ENCODE peak calls at places on chromosome 18, in six cellular contexts. G, I, H, B, A and Z are unnamed samples.

GRCh38 chr18:62521588-62521987 is 1.2 kb upstream of the ZCCHC2 start:
- DNase-seq in G (no peak), B (no peak), I (no peak), A (no peak), H (peak; percentile 51), Z (no peak)

GRCh38 chr18:13909141-13909540 is 6.2 kb downstream of the MC2R start:
- DNase-seq in A (no peak), I (no peak), H (no peak), B (no peak), G (no peak), Z (no peak)

GRCh38 chr18:49898421-49898820 is 85.1 kb upstream of the ACAA2 start:
- DNase-seq in G (peak; percentile 41), I (peak; percentile 51), H (peak; percentile 77), A (no peak), B (peak; percentile 13), Z (no peak)

GRCh38 chr18:36287653-36288052 is 9.9 kb upstream of the FHOD3 start:
- DNase-seq in B (no peak), G (no peak), A (no peak), H (no peak), I (no peak), Z (no peak)

GRCh38 chr18:25594351-25594750 is 242.4 kb upstream of the ZNF521 start:
- DNase-seq in G (no peak), H (peak; percentile 59), A (no peak), I (no peak), B (no peak), Z (no peak)

GRCh38 chr18:62716679-62717058 is 1.3 kb downstream of the PHLPP1 start:
- DNase-seq in A (peak; percentile 75), B (no peak), G (no peak), H (peak; percentile 46), I (peak; percentile 64), Z (no peak)

GRCh38 chr18:48779462-48779861 is 171.3 kb downstream of the SMAD7 start:
- DNase-seq in I (no peak), H (no peak), G (no peak), B (no peak), A (no peak), Z (no peak)

GRCh38 chr18:66749030-66749429 is 145.1 kb upstream of the CDH19 start:
- DNase-seq in I (no peak), G (no peak), H (peak; percentile 2), A (no peak), B (no peak), Z (no peak)

GRCh38 chr18:54880706-54881105 is 52.4 kb downstream of the RAB27B start:
- DNase-seq in B (no peak), G (no peak), A (no peak), I (no peak), H (peak; percentile 82), Z (no peak)

GRCh38 chr18:28728891-28729290 is 552.0 kb upstream of the CDH2 start:
- DNase-seq in H (peak; percentile 36), G (no peak), A (no peak), I (no peak), B (no peak), Z (no peak)

GRCh38 chr18:55858661-55859111 is 270.7 kb upstream of the TCF4 start:
- DNase-seq in I (no peak), B (no peak), A (no peak), G (no peak), H (no peak), Z (no peak)

GRCh38 chr18:47397671-47398319 is 146.3 kb upstream of the SKOR2 start:
- DNase-seq in A (peak; percentile 33), H (no peak), G (no peak), B (no peak), I (peak; percentile 10), Z (no peak)

GRCh38 chr18:8257851-8258434 is 351.3 kb upstream of the RAB12 start:
- DNase-seq in I (no peak), H (peak; percentile 26), G (no peak), A (no peak), B (no peak), Z (no peak)

GRCh38 chr18:34543356-34543755 is 166.7 kb upstream of the DTNA start:
- DNase-seq in I (no peak), H (no peak), A (no peak), B (no peak), G (no peak), Z (no peak)

GRCh38 chr18:63290456-63291200 is 28.9 kb downstream of the BCL2 start:
- DNase-seq in B (peak; percentile 27), H (no peak), A (no peak), I (no peak), G (no peak), Z (no peak)

GRCh38 chr18:70258243-70258642 is 30.6 kb upstream of the SOCS6 start:
- DNase-seq in I (no peak), G (no peak), B (no peak), A (no peak), H (no peak), Z (no peak)

GRCh38 chr18:74485860-74486849 is 10.0 kb upstream of the CNDP2 start:
- DNase-seq in I (no peak), A (no peak), G (no peak), H (no peak), B (no peak), Z (no peak)

GRCh38 chr18:11020867-11021414 is 128.4 kb downstream of the PIEZO2 start:
- DNase-seq in B (no peak), I (no peak), A (no peak), G (no peak), H (no peak), Z (no peak)

GRCh38 chr18:75438891-75439290 is 11.4 kb upstream of the SMIM21 start:
- DNase-seq in G (no peak), A (no peak), B (no peak), I (no peak), H (no peak), Z (no peak)

GRCh38 chr18:41268271-41268670 is 686.8 kb upstream of the PIK3C3 start:
- DNase-seq in G (no peak), A (no peak), H (no peak), B (no peak), I (no peak), Z (no peak)

GRCh38 chr18:49162226-49162848 is 211.6 kb upstream of the SMAD7 start:
- DNase-seq in A (no peak), I (no peak), H (no peak), B (no peak), G (no peak), Z (no peak)

GRCh38 chr18:3062798-3063563 is 50.0 kb upstream of the LPIN2 start:
- DNase-seq in H (peak; percentile 34), B (peak; percentile 58), A (peak; percentile 78), G (no peak), I (peak; percentile 83), Z (peak; percentile 49)

GRCh38 chr18:79517322-79517721 is 121.6 kb downstream of the NFATC1 start:
- DNase-seq in A (no peak), I (peak; percentile 60), H (no peak), G (no peak), B (no peak), Z (no peak)

GRCh38 chr18:77020561-77020960 is 112.0 kb downstream of the MBP start:
- DNase-seq in A (no peak), G (no peak), I (no peak), H (no peak), B (no peak), Z (no peak)

GRCh38 chr18:30491815-30492551 is 550.6 kb downstream of the DSC3 start:
- DNase-seq in B (no peak), H (no peak), A (no peak), I (no peak), G (no peak), Z (no peak)

GRCh38 chr18:1014496-1014895 is 109.8 kb downstream of the ADCYAP1 start:
- DNase-seq in B (no peak), I (no peak), G (no peak), A (no peak), H (no peak), Z (peak; percentile 67)

GRCh38 chr18:48817021-48817461 is 133.7 kb downstream of the SMAD7 start:
- DNase-seq in B (no peak), A (peak; percentile 9), G (no peak), I (no peak), H (no peak), Z (no peak)

GRCh38 chr18:63025251-63025710 is 294.3 kb downstream of the BCL2 start:
- DNase-seq in A (peak; percentile 57), H (peak; percentile 9), B (no peak), I (no peak), G (no peak), Z (peak; percentile 66)

GRCh38 chr18:57698571-57699276 is 77.1 kb upstream of the NARS1 start:
- DNase-seq in A (no peak), I (no peak), B (no peak), H (peak; percentile 78), G (peak; percentile 15), Z (no peak)

GRCh38 chr18:9091066-9091476 is 11.4 kb upstream of the NDUFV2 start:
- DNase-seq in G (no peak), A (no peak), I (peak; percentile 60), B (peak; percentile 31), H (no peak), Z (no peak)

GRCh38 chr18:76823166-76823539 is 796 bp downstream of the ZNF236 start:
- DNase-seq in G (no peak), B (no peak), I (no peak), A (no peak), H (no peak), Z (no peak)

GRCh38 chr18:3400567-3401296 is 49.2 kb upstream of the TGIF1 start:
- DNase-seq in A (no peak), G (no peak), I (no peak), H (no peak), B (no peak), Z (no peak)

GRCh38 chr18:48106976-48107781 is 176.7 kb upstream of the SMAD2 start:
- DNase-seq in I (no peak), B (no peak), G (no peak), H (no peak), A (no peak), Z (no peak)

GRCh38 chr18:27413495-27414401 is 228.6 kb upstream of the CHST9 start:
- DNase-seq in I (no peak), G (no peak), B (no peak), A (no peak), H (peak; percentile 68), Z (no peak)

GRCh38 chr18:59787998-59788875 is 91.0 kb upstream of the CCBE1 start:
- DNase-seq in A (no peak), I (no peak), G (peak; percentile 43), B (no peak), H (peak; percentile 88), Z (no peak)

GRCh38 chr18:49638209-49638785 is 76.4 kb downstream of the LIPG start:
- DNase-seq in G (no peak), B (no peak), H (no peak), I (no peak), A (no peak), Z (no peak)

GRCh38 chr18:848062-848795 is 36.2 kb upstream of the YES1 start:
- DNase-seq in A (no peak), H (no peak), B (no peak), G (no peak), I (no peak), Z (no peak)

GRCh38 chr18:29436459-29436858 is 1259.5 kb upstream of the CDH2 start:
- DNase-seq in H (no peak), I (no peak), A (no peak), G (no peak), B (no peak), Z (no peak)

GRCh38 chr18:12376034-12376717 is 851 bp downstream of the AFG3L2 start:
- DNase-seq in H (peak; percentile 23), G (no peak), B (no peak), I (no peak), A (peak; percentile 24), Z (peak; percentile 30)

GRCh38 chr18:3029215-3029972 is 16.4 kb upstream of the LPIN2 start:
- DNase-seq in H (peak; percentile 37), I (no peak), B (no peak), A (no peak), G (no peak), Z (no peak)